ENCODE peak calls at places on chromosomes 7 and 10, in four cellular contexts. R is fibroblast of mammary gland, E is lung, T is NCI-H524. X is an unnamed sample.

GRCh38 chr10:24920907-24921881 is 31.2 kb downstream of the PRTFDC1 start:
- DNase-seq in R (peak; percentile 100), T (no peak), E (peak; percentile 39), X (peak; percentile 77)

GRCh38 chr10:93916257-93917063 is 22.7 kb downstream of the SLC35G1 start:
- DNase-seq in R (peak; percentile 58), E (no peak), T (no peak), X (peak; percentile 38)

GRCh38 chr10:11823122-11823988 is at the start of gene PROSER2:
- DNase-seq in T (no peak), R (peak; percentile 41), E (peak; percentile 42), X (no peak)

GRCh38 chr10:82390866-82391658 is 516.1 kb downstream of the NRG3 start:
- DNase-seq in R (no peak), T (no peak), E (no peak), X (peak; percentile 13)

GRCh38 chr7:151665363-151665762 is 145.7 kb upstream of the RHEB start:
- DNase-seq in E (no peak), R (peak; percentile 88), T (no peak), X (no peak)

GRCh38 chr10:44857363-44858016 is 53.6 kb upstream of the TMEM72 start:
- DNase-seq in E (peak; percentile 56), T (no peak), R (peak; percentile 87), X (peak; percentile 92)

GRCh38 chr7:97018775-97019535 is 5.7 kb downstream of the DLX5 start:
- DNase-seq in T (no peak), E (no peak), R (no peak), X (no peak)

GRCh38 chr7:40634118-40634517 is 499.3 kb downstream of the SUGCT start:
- DNase-seq in T (no peak), R (no peak), E (no peak), X (no peak)

GRCh38 chr7:30254717-30255095 is 29.7 kb upstream of the ZNRF2 start:
- DNase-seq in T (no peak), R (no peak), E (no peak), X (no peak)

X was measured in H4.